ENCODE peak calls at places on chromosomes 4 and X, in seven cellular contexts. T, A, U, B, H, O and J are unnamed samples.

GRCh38 chr4:20386906-20387305 is 135.2 kb downstream of the SLIT2 start:
- DNase-seq in T (no peak), A (no peak), U (no peak), B (no peak), H (no peak), O (no peak), J (no peak)

GRCh38 chrX:69158166-69159040 is 6.8 kb downstream of the PJA1 start:
- DNase-seq in T (peak; percentile 43), A (peak; percentile 82), U (no peak), B (peak; percentile 83), H (no peak), O (peak; percentile 82), J (no peak)

GRCh38 chrX:10926906-10927305 is 184.2 kb upstream of the HCCS start:
- DNase-seq in T (no peak), A (no peak), U (no peak), B (peak; percentile 32), H (no peak), O (peak; percentile 93), J (no peak)

GRCh38 chrX:20320461-20321159 is 53.9 kb upstream of the RPS6KA3 start:
- DNase-seq in T (no peak), A (no peak), U (no peak), B (no peak), H (no peak), O (no peak), J (no peak)

GRCh38 chrX:109773374-109773773 is 40.3 kb upstream of the ACSL4 start:
- DNase-seq in T (no peak), A (no peak), U (no peak), B (no peak), H (no peak), O (no peak), J (no peak)

GRCh38 chrX:12791253-12792228 is at the start of gene PRPS2:
- DNase-seq in T (peak; percentile 79), A (peak; percentile 59), U (peak; percentile 91), B (peak; percentile 36), H (no peak), O (peak; percentile 22), J (peak; percentile 34)

GRCh38 chrX:131816551-131817136 is 206.5 kb upstream of the STK26 start:
- DNase-seq in T (peak; percentile 50), A (peak; percentile 78), U (no peak), B (no peak), H (no peak), O (peak; percentile 91), J (no peak)

GRCh38 chr4:111806331-111806730 is 338.9 kb upstream of the FAM241A start:
- DNase-seq in T (peak; percentile 23), A (no peak), U (no peak), B (no peak), H (no peak), O (no peak), J (no peak)

GRCh38 chrX:53674581-53674980 is 11.9 kb downstream of the HUWE1 start:
- DNase-seq in T (no peak), A (no peak), U (no peak), B (no peak), H (no peak), O (no peak), J (no peak)

GRCh38 chr4:102871772-102872171 is 3.0 kb downstream of the CISD2 start:
- DNase-seq in T (no peak), A (no peak), U (no peak), B (no peak), H (no peak), O (no peak), J (no peak)

GRCh38 chr4:119260528-119260927 is 48.0 kb downstream of the USP53 start:
- DNase-seq in T (no peak), A (no peak), U (no peak), B (no peak), H (no peak), O (no peak), J (no peak)

GRCh38 chr4:6663596-6664393 is 23.3 kb downstream of the MRFAP1 start:
- DNase-seq in T (no peak), A (no peak), U (peak; percentile 75), B (no peak), H (no peak), O (no peak), J (no peak)

GRCh38 chr4:176760468-176760867 is 32.3 kb downstream of the VEGFC start:
- DNase-seq in T (no peak), A (no peak), U (no peak), B (no peak), H (no peak), O (peak; percentile 35), J (no peak)

GRCh38 chr4:148961526-148961925 is 519.3 kb upstream of the NR3C2 start:
- DNase-seq in T (no peak), A (no peak), U (no peak), B (no peak), H (no peak), O (no peak), J (no peak)

GRCh38 chrX:13688384-13688771 is 550 bp upstream of the RAB9A start:
- DNase-seq in T (no peak), A (no peak), U (no peak), B (no peak), H (no peak), O (no peak), J (no peak)

GRCh38 chrX:120761810-120762209 is 113.9 kb downstream of the CT47B1 start:
- DNase-seq in T (no peak), A (peak; percentile 35), U (no peak), B (peak; percentile 73), H (no peak), O (peak; percentile 80), J (no peak)

GRCh38 chr4:54475546-54475945 is 182.2 kb upstream of the KIT start:
- DNase-seq in T (no peak), A (no peak), U (no peak), B (no peak), H (no peak), O (no peak), J (no peak)

GRCh38 chrX:46573331-46573895 is at the start of gene CHST7:
- DNase-seq in T (peak; percentile 73), A (peak; percentile 80), U (peak; percentile 90), B (peak; percentile 67), H (no peak), O (no peak), J (peak; percentile 12)
- TF ChIP-seq CTCF in T (no peak), A (peak; percentile 6), U (no peak), B (peak; percentile 46), H (no peak), O (peak; percentile 16), J (no peak)

GRCh38 chrX:134294548-134294947 is 57.6 kb downstream of the CCDC160 start:
- DNase-seq in T (no peak), A (no peak), U (no peak), B (peak; percentile 2), H (no peak), O (peak; percentile 4), J (no peak)
- TF ChIP-seq CTCF in T (peak; percentile 28), A (no peak), U (no peak), B (peak; percentile 42), H (peak; percentile 33), O (peak; percentile 42), J (peak; percentile 36)

DNA sequence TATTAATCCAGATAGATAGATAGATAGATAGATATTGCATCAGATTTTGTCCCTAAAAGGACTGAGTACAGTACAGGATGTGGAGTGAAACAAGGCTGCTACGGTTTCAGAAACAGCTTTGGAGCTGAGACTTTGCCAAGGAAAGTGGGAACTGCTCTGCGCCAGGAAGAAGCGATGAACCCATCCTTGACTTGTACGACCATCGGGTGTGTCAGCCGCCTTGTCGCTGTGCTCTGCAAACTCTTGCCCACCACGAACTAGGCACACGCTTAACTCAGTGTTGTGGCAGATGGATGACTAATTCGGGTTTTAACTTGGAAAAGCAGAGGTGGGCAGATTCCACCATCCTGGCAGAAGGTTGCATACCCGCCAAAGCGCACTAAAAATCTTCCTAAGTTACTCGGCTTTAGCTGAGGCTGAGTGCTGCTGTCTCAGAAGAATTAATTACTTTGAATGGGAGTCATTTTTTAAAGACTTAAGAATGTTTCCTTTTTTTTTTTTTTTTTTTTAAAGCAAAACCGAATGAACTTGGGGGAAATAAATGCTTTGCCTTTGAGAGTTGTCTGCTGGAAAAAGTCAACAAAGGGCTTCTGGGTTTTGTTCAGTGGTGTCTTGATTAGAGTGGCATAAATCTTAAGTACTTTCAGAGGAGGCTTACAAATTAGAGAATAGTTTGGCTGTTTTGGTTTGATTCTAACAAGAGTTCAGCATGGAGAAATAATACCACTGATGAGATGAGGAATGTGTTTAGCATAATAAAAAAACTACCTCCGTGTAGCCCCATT is 69.5 kb downstream of the SHROOM2 start:
- DNase-seq in T (no peak), A (no peak), U (no peak), B (peak; percentile 45), H (no peak), O (no peak), J (no peak)
- TF ChIP-seq CTCF in T (no peak), A (no peak), U (no peak), B (no peak), H (no peak), O (no peak), J (no peak)

DNA sequence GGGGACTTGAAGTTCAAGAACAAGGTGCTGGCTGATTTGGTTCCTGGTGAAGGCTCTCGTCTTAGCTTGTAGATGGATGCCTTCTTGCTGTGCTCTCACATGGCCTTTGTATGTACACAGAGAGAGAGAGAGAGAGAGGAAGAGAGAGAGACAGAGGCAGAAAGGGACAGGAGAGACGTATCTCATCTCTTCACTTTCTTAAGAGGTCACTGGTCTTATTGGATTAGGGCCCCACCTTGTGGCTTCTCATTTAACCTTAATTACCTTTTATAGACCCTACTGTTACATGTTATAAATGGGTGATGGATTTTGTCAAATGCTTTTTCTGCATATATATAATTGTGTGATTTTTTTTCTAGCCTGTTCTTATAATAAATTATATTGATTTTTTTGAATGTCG is 1444.2 kb downstream of the ADGRL3 start:
- DNase-seq in T (no peak), A (no peak), U (no peak), B (peak; percentile 48), H (peak; percentile 22), O (peak; percentile 1), J (no peak)
- TF ChIP-seq CTCF in T (peak; percentile 20), A (peak; percentile 28), U (no peak), B (peak; percentile 18), H (peak; percentile 46), O (no peak), J (peak; percentile 60)

GRCh38 chrX:38985375-38985774 is 184.1 kb downstream of the MID1IP1 start:
- DNase-seq in T (no peak), A (no peak), U (no peak), B (peak; percentile 36), H (no peak), O (peak; percentile 20), J (no peak)
- TF ChIP-seq CTCF in T (peak; percentile 37), A (peak; percentile 28), U (no peak), B (no peak), H (no peak), O (peak; percentile 12), J (no peak)

GRCh38 chrX:81957900-81958545 is 756.1 kb downstream of the SH3BGRL start:
- DNase-seq in T (no peak), A (no peak), U (no peak), B (no peak), H (peak; percentile 2), O (no peak), J (no peak)
- TF ChIP-seq CTCF in T (peak; percentile 66), A (no peak), U (peak; percentile 26), B (no peak), H (peak; percentile 51), O (no peak), J (no peak)

GRCh38 chr4:152581536-152582160 is 45.8 kb upstream of the FBXW7 start:
- DNase-seq in T (no peak), A (no peak), U (no peak), B (no peak), H (no peak), O (no peak), J (no peak)
- TF ChIP-seq CTCF in T (no peak), A (no peak), U (no peak), B (no peak), H (no peak), O (peak; percentile 28), J (peak; percentile 24)

GRCh38 chr4:41339812-41340809 is 83.4 kb downstream of the UCHL1 start:
- DNase-seq in T (no peak), A (no peak), U (no peak), B (peak; percentile 90), H (no peak), O (peak; percentile 68), J (no peak)
- TF ChIP-seq CTCF in T (peak; percentile 33), A (peak; percentile 10), U (no peak), B (peak; percentile 26), H (peak; percentile 26), O (no peak), J (no peak)